ENCODE peak calls at places on chromosomes 2 and 18, in five cellular contexts. One of them, this sample, is unnamed.
A peak's percentile ranks its signal among the peaks of the same experiment; 100 is the strongest.

GRCh38 chr2:108922141-108922915 is 66.7 kb downstream of the EDAR start:
- DNase-seq in esophagus squamous epithelium: no peak
- DNase-seq in DMS153: no peak
- DNase-seq in activated T-cell treated with anti-CD3 and anti-CD28 coated beads, Interleukin-2, amount 50 U/mL, for 24 hours: no peak
- DNase-seq in cardiac fibroblast: no peak
- DNase-seq in this sample: no peak

GRCh38 chr18:48330016-48330991 is 78.9 kb downstream of the ZBTB7C start:
- DNase-seq in cardiac fibroblast: peak; percentile 72
- DNase-seq in activated T-cell treated with anti-CD3 and anti-CD28 coated beads, Interleukin-2, amount 50 U/mL, for 24 hours: no peak
- DNase-seq in DMS153: peak; percentile 82
- DNase-seq in esophagus squamous epithelium: no peak
- DNase-seq in this sample: no peak

GRCh38 chr2:192197387-192197786 is 2.7 kb upstream of the TMEFF2 start:
- DNase-seq in esophagus squamous epithelium: no peak
- DNase-seq in DMS153: no peak
- DNase-seq in activated T-cell treated with anti-CD3 and anti-CD28 coated beads, Interleukin-2, amount 50 U/mL, for 24 hours: no peak
- DNase-seq in cardiac fibroblast: no peak
- DNase-seq in this sample: no peak

GRCh38 chr2:128401680-128402079 is 83.0 kb upstream of the HS6ST1 start:
- DNase-seq in cardiac fibroblast: no peak
- DNase-seq in activated T-cell treated with anti-CD3 and anti-CD28 coated beads, Interleukin-2, amount 50 U/mL, for 24 hours: no peak
- DNase-seq in DMS153: no peak
- DNase-seq in esophagus squamous epithelium: no peak
- DNase-seq in this sample: no peak

GRCh38 chr2:151289972-151290335 is 486 bp upstream of the NMI start:
- DNase-seq in esophagus squamous epithelium: no peak
- DNase-seq in cardiac fibroblast: peak; percentile 58
- DNase-seq in activated T-cell treated with anti-CD3 and anti-CD28 coated beads, Interleukin-2, amount 50 U/mL, for 24 hours: peak; percentile 34
- DNase-seq in DMS153: no peak
- DNase-seq in this sample: no peak

GRCh38 chr2:191321861-191322662 is 76.9 kb downstream of the MYO1B start:
- DNase-seq in activated T-cell treated with anti-CD3 and anti-CD28 coated beads, Interleukin-2, amount 50 U/mL, for 24 hours: no peak
- DNase-seq in DMS153: no peak
- DNase-seq in esophagus squamous epithelium: no peak
- DNase-seq in cardiac fibroblast: peak; percentile 42
- DNase-seq in this sample: no peak

GRCh38 chr2:32877587-32878162 is 69.1 kb upstream of the LTBP1 start:
- DNase-seq in activated T-cell treated with anti-CD3 and anti-CD28 coated beads, Interleukin-2, amount 50 U/mL, for 24 hours: no peak
- DNase-seq in esophagus squamous epithelium: no peak
- DNase-seq in cardiac fibroblast: no peak
- DNase-seq in DMS153: no peak
- DNase-seq in this sample: no peak

GRCh38 chr2:31239842-31240198 is 5.9 kb downstream of the EHD3 start:
- DNase-seq in esophagus squamous epithelium: no peak
- DNase-seq in DMS153: no peak
- DNase-seq in activated T-cell treated with anti-CD3 and anti-CD28 coated beads, Interleukin-2, amount 50 U/mL, for 24 hours: no peak
- DNase-seq in cardiac fibroblast: peak; percentile 65
- DNase-seq in this sample: no peak

GRCh38 chr2:158457092-158457825 is 507 bp downstream of the PKP4 start:
- DNase-seq in DMS153: no peak
- DNase-seq in cardiac fibroblast: peak; percentile 67
- DNase-seq in esophagus squamous epithelium: no peak
- DNase-seq in activated T-cell treated with anti-CD3 and anti-CD28 coated beads, Interleukin-2, amount 50 U/mL, for 24 hours: peak; percentile 77
- DNase-seq in this sample: no peak

GRCh38 chr2:137991078-137991477 is 26.8 kb downstream of the HNMT start:
- DNase-seq in esophagus squamous epithelium: no peak
- DNase-seq in DMS153: no peak
- DNase-seq in activated T-cell treated with anti-CD3 and anti-CD28 coated beads, Interleukin-2, amount 50 U/mL, for 24 hours: no peak
- DNase-seq in cardiac fibroblast: no peak
- DNase-seq in this sample: no peak

GRCh38 chr2:80303825-80304521 is 579 bp downstream of the LRRTM1 start:
- DNase-seq in esophagus squamous epithelium: no peak
- DNase-seq in activated T-cell treated with anti-CD3 and anti-CD28 coated beads, Interleukin-2, amount 50 U/mL, for 24 hours: no peak
- DNase-seq in DMS153: no peak
- DNase-seq in cardiac fibroblast: no peak
- DNase-seq in this sample: no peak

GRCh38 chr2:61432990-61433389 is 37.9 kb downstream of the USP34 start:
- DNase-seq in cardiac fibroblast: no peak
- DNase-seq in DMS153: no peak
- DNase-seq in activated T-cell treated with anti-CD3 and anti-CD28 coated beads, Interleukin-2, amount 50 U/mL, for 24 hours: no peak
- DNase-seq in esophagus squamous epithelium: no peak
- DNase-seq in this sample: no peak

GRCh38 chr2:224042191-224042696 is 3.2 kb upstream of the SERPINE2 start:
- DNase-seq in activated T-cell treated with anti-CD3 and anti-CD28 coated beads, Interleukin-2, amount 50 U/mL, for 24 hours: no peak
- DNase-seq in DMS153: peak; percentile 9
- DNase-seq in esophagus squamous epithelium: no peak
- DNase-seq in cardiac fibroblast: peak; percentile 68
- DNase-seq in this sample: no peak

GRCh38 chr2:20378891-20379519 is 28.4 kb upstream of the PUM2 start:
- DNase-seq in activated T-cell treated with anti-CD3 and anti-CD28 coated beads, Interleukin-2, amount 50 U/mL, for 24 hours: no peak
- DNase-seq in DMS153: peak; percentile 19
- DNase-seq in cardiac fibroblast: peak; percentile 94
- DNase-seq in esophagus squamous epithelium: no peak
- DNase-seq in this sample: no peak

GRCh38 chr2:54067851-54068375 is 47.5 kb upstream of the ACYP2 start:
- DNase-seq in activated T-cell treated with anti-CD3 and anti-CD28 coated beads, Interleukin-2, amount 50 U/mL, for 24 hours: no peak
- DNase-seq in esophagus squamous epithelium: no peak
- DNase-seq in DMS153: no peak
- DNase-seq in cardiac fibroblast: no peak
- DNase-seq in this sample: no peak